ENCODE peak calls at places on chromosomes 4 and X, in seven cellular contexts. M, L, K, T, R, Z and B are unnamed samples.

GRCh38 chr4:132540797-132541196 is 608.3 kb upstream of the PCDH10 start:
- DNase-seq in M (no peak), L (no peak), K (no peak), T (no peak), R (no peak), Z (no peak), B (no peak)

GRCh38 chrX:13396887-13397286 is 77.0 kb upstream of the ATXN3L start:
- DNase-seq in M (no peak), L (peak), K (no peak), T (no peak), R (no peak), Z (peak), B (no peak)

GRCh38 chrX:151680805-151681204 is 14.5 kb upstream of the PRRG3 start:
- DNase-seq in M (peak), L (peak), K (no peak), T (no peak), R (no peak), Z (peak), B (peak)

GRCh38 chr4:125780159-125780558 is 465.4 kb downstream of the FAT4 start:
- DNase-seq in M (no peak), L (no peak), K (no peak), T (no peak), R (no peak), Z (peak), B (no peak)

GRCh38 chrX:69614896-69615295 is 1.0 kb upstream of the EDA start:
- DNase-seq in M (peak), L (no peak), K (no peak), T (peak), R (no peak), Z (no peak), B (no peak)

GRCh38 chr4:26782168-26782829 is 78.3 kb upstream of the STIM2 start:
- DNase-seq in M (no peak), L (peak), K (no peak), T (no peak), R (no peak), Z (peak), B (no peak)

GRCh38 chr4:60296381-60296780 is 903.7 kb upstream of the ADGRL3 start:
- DNase-seq in M (no peak), L (no peak), K (no peak), T (no peak), R (no peak), Z (no peak), B (no peak)

GRCh38 chrX:136055651-136056221 is 70.5 kb downstream of the SLC9A6 start:
- DNase-seq in M (no peak), L (peak), K (no peak), T (peak), R (no peak), Z (peak), B (no peak)

GRCh38 chr4:3218824-3219760 is 29.9 kb upstream of the MSANTD1 start:
- DNase-seq in M (no peak), L (no peak), K (no peak), T (no peak), R (no peak), Z (no peak), B (no peak)

GRCh38 chr4:20464381-20464780 is 212.7 kb downstream of the SLIT2 start:
- DNase-seq in M (no peak), L (peak), K (no peak), T (no peak), R (no peak), Z (peak), B (no peak)

GRCh38 chrX:53073115-53073581 is 9.0 kb upstream of the TSPYL2 start:
- DNase-seq in M (no peak), L (no peak), K (no peak), T (no peak), R (no peak), Z (no peak), B (no peak)
- TF ChIP-seq CTCF in M (no peak), L (no peak), K (no peak), T (no peak), R (no peak), Z (no peak), B (no peak)

DNA sequence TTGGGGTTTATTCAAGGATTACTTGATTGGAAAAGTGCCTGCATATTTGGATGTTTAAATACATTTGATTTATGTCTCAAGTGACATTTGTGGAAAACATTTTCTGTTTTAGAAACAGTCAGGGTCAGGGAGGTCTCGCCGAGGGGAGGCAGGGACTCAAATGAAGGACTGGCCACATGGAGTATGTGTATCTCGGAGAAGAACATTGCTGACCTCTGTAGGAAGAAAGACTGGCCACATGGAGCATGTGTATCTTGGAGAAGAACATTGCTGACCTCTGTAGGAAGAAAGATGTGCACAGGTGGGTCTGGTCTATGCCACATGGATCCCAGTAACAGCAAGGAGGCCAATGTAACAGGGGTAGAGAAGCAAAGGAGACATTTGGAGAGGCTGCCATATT is 233.6 kb downstream of the TRIML1 start:
- DNase-seq in M (no peak), L (peak), K (peak), T (no peak), R (no peak), Z (no peak), B (no peak)
- TF ChIP-seq CTCF in M (peak), L (no peak), K (no peak), T (no peak), R (no peak), Z (no peak), B (no peak)

GRCh38 chr4:127120706-127121105 is 512.1 kb upstream of the INTU start:
- DNase-seq in M (no peak), L (no peak), K (no peak), T (no peak), R (no peak), Z (no peak), B (no peak)

GRCh38 chr4:127126718-127127117 is 506.0 kb upstream of the INTU start:
- DNase-seq in M (no peak), L (no peak), K (no peak), T (no peak), R (no peak), Z (no peak), B (no peak)

DNA sequence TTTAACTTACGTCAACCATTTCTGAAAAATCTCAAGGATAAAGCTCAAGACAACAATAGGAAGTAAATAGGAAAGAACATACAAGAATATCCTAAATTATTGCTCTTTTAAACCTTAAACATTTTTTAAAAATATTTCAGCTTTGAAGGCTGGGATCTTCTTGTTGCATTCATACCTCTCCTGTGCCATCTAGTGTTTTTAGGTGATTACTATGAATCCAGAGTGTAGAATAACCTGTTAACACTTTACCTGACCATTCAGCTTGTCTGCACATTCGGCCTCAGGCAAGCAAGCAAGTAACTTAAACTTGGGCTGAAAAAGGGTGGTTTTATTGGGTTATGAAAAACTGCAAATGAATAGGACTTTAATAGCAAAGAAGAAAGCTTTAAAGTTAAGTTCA is 507.8 kb upstream of the INTU start:
- DNase-seq in M (no peak), L (peak), K (no peak), T (no peak), R (no peak), Z (peak), B (no peak)
- TF ChIP-seq CTCF in M (peak), L (no peak), K (no peak), T (no peak), R (peak), Z (peak), B (no peak)

GRCh38 chr4:118756429-118756828 is 71.2 kb downstream of the METTL14 start:
- DNase-seq in M (no peak), L (no peak), K (no peak), T (no peak), R (no peak), Z (no peak), B (no peak)
- TF ChIP-seq CTCF in M (no peak), L (no peak), K (no peak), T (no peak), R (no peak), Z (no peak), B (no peak)

GRCh38 chr4:103201724-103202123 is 3.6 kb upstream of the CENPE start:
- DNase-seq in M (no peak), L (no peak), K (no peak), T (no peak), R (no peak), Z (no peak), B (no peak)

GRCh38 chr4:103204114-103204513 is 6.0 kb upstream of the CENPE start:
- DNase-seq in M (no peak), L (peak), K (no peak), T (no peak), R (no peak), Z (peak), B (no peak)

DNA sequence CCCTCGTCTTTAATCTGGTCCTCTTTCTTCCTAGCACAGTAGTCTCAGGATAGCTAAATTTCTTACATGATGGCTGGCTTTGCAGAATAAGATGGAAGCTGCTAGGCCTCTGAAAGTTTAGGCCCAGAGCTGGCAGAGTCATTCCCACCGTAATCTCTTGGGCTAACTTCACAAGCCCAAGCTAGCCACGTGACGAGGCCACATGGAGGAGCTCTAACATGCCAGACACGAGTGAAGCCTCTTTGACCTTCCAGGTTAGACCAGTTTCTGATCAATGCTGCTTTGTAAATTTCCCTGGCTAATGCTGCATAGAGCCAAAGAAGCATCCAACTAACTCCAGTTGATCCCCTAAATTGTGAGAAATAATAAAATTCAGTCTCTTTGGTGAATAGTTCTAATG is 9.5 kb upstream of the CENPE start:
- DNase-seq in M (no peak), L (peak), K (no peak), T (no peak), R (no peak), Z (no peak), B (no peak)
- TF ChIP-seq CTCF in M (no peak), L (peak), K (peak), T (no peak), R (no peak), Z (no peak), B (no peak)

GRCh38 chr4:7068883-7069282 is 1.0 kb upstream of the GRPEL1 start:
- DNase-seq in M (no peak), L (peak), K (no peak), T (no peak), R (no peak), Z (no peak), B (no peak)

GRCh38 chr4:7067147-7067522 is 729 bp downstream of the GRPEL1 start:
- DNase-seq in M (no peak), L (peak), K (no peak), T (no peak), R (no peak), Z (peak), B (no peak)

GRCh38 chr4:7066493-7066892 is 1.4 kb downstream of the GRPEL1 start:
- DNase-seq in M (no peak), L (no peak), K (no peak), T (no peak), R (no peak), Z (no peak), B (no peak)

GRCh38 chr4:7068279-7068842 is 497 bp upstream of the GRPEL1 start:
- DNase-seq in M (no peak), L (no peak), K (no peak), T (no peak), R (no peak), Z (no peak), B (no peak)

GRCh38 chr4:7067523-7068278 is at the start of gene GRPEL1:
- DNase-seq in M (peak), L (peak), K (peak), T (peak), R (peak), Z (peak), B (peak)
- TF ChIP-seq CTCF in M (peak), L (no peak), K (no peak), T (no peak), R (peak), Z (no peak), B (no peak)